ENCODE peak calls at places on chromosomes 1 and 21, in four cellular contexts. One of them, this sample, is unnamed.

GRCh38 chr1:233390842-233391241 is 63.3 kb downstream of the MAP3K21 start:
- DNase-seq in body of pancreas: no peak
- DNase-seq in gastrocnemius medialis: no peak
- DNase-seq in A549: no peak
- DNase-seq in this sample: no peak

GRCh38 chr1:28329395-28330153 is 734 bp downstream of the MED18 start:
- DNase-seq in body of pancreas: peak
- DNase-seq in gastrocnemius medialis: no peak
- DNase-seq in A549: peak
- DNase-seq in this sample: no peak

GRCh38 chr21:34835526-34835925 is 166.7 kb downstream of the CLIC6 start:
- DNase-seq in body of pancreas: no peak
- DNase-seq in gastrocnemius medialis: peak
- DNase-seq in A549: no peak
- DNase-seq in this sample: peak

GRCh38 chr1:217311766-217312165 is 319.1 kb downstream of the GPATCH2 start:
- DNase-seq in body of pancreas: no peak
- DNase-seq in gastrocnemius medialis: no peak
- DNase-seq in A549: peak
- DNase-seq in this sample: no peak

GRCh38 chr1:151832318-151832984 is 849 bp upstream of the RORC start:
- DNase-seq in body of pancreas: peak
- DNase-seq in gastrocnemius medialis: peak
- DNase-seq in A549: peak
- DNase-seq in this sample: peak

GRCh38 chr1:80869299-80869698 is 931.4 kb upstream of the ADGRL2 start:
- DNase-seq in body of pancreas: no peak
- DNase-seq in gastrocnemius medialis: no peak
- DNase-seq in A549: no peak
- DNase-seq in this sample: no peak

GRCh38 chr1:22808846-22809501 is 98.3 kb downstream of the EPHB2 start:
- DNase-seq in body of pancreas: no peak
- DNase-seq in gastrocnemius medialis: no peak
- DNase-seq in A549: no peak
- DNase-seq in this sample: no peak

GRCh38 chr21:43194303-43195130 is 25.7 kb downstream of the CRYAA start:
- DNase-seq in body of pancreas: no peak
- DNase-seq in gastrocnemius medialis: no peak
- DNase-seq in A549: no peak
- DNase-seq in this sample: peak

GRCh38 chr1:86499987-86500593 is 31.4 kb downstream of the CLCA1 start:
- DNase-seq in body of pancreas: no peak
- DNase-seq in gastrocnemius medialis: no peak
- DNase-seq in A549: peak
- DNase-seq in this sample: no peak

GRCh38 chr21:34242973-34243372 is 120.8 kb upstream of the KCNE2 start:
- DNase-seq in body of pancreas: no peak
- DNase-seq in gastrocnemius medialis: no peak
- DNase-seq in A549: no peak
- DNase-seq in this sample: no peak

GRCh38 chr1:206094024-206094423 is 23.2 kb downstream of the AVPR1B start:
- DNase-seq in body of pancreas: no peak
- DNase-seq in gastrocnemius medialis: no peak
- DNase-seq in A549: no peak
- DNase-seq in this sample: no peak

GRCh38 chr1:21329209-21329844 is 39.1 kb upstream of the ECE1 start:
- DNase-seq in body of pancreas: peak
- DNase-seq in gastrocnemius medialis: no peak
- DNase-seq in A549: no peak
- DNase-seq in this sample: no peak

GRCh38 chr1:65141394-65141793 is 6.6 kb upstream of the AK4 start:
- DNase-seq in body of pancreas: no peak
- DNase-seq in gastrocnemius medialis: no peak
- DNase-seq in A549: no peak
- DNase-seq in this sample: no peak

GRCh38 chr1:67700220-67700619 is 15.2 kb downstream of the GADD45A start:
- DNase-seq in body of pancreas: no peak
- DNase-seq in gastrocnemius medialis: no peak
- DNase-seq in A549: no peak
- DNase-seq in this sample: no peak

GRCh38 chr1:46448109-46448911 is 41.3 kb upstream of the DMBX1 start:
- DNase-seq in body of pancreas: no peak
- DNase-seq in gastrocnemius medialis: no peak
- DNase-seq in A549: no peak
- DNase-seq in this sample: no peak

GRCh38 chr1:1250828-1251284 is 4.3 kb upstream of the C1QTNF12 start:
- DNase-seq in body of pancreas: no peak
- DNase-seq in gastrocnemius medialis: no peak
- DNase-seq in A549: no peak
- DNase-seq in this sample: no peak
- TF ChIP-seq POLR2A in body of pancreas: no peak
- TF ChIP-seq POLR2A in gastrocnemius medialis: no peak
- TF ChIP-seq POLR2A in A549: no peak
- TF ChIP-seq POLR2A in this sample: no peak

DNA sequence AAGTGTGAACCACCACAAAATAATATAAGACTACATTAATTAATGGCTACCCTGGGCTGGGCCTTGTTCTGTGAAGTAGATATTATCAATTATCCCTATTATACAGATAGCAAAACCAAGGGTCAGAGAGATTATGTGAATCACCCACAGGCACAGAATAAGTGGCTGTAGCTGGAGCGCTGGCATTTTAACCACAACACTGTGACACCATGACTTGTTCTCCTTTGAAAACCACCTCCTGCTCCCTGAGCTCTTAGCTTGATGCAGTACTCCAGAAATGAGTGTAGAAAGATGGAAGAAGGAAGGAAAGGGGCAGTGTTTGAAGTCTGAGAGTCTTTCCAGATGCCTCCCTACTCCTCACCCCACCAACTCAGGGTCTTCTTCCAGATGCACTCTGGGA is 29.5 kb upstream of the JUN start:
- DNase-seq in body of pancreas: no peak
- DNase-seq in gastrocnemius medialis: no peak
- DNase-seq in A549: no peak
- DNase-seq in this sample: no peak
- TF ChIP-seq POLR2A in body of pancreas: no peak
- TF ChIP-seq POLR2A in gastrocnemius medialis: no peak
- TF ChIP-seq POLR2A in A549: no peak
- TF ChIP-seq POLR2A in this sample: no peak

DNA sequence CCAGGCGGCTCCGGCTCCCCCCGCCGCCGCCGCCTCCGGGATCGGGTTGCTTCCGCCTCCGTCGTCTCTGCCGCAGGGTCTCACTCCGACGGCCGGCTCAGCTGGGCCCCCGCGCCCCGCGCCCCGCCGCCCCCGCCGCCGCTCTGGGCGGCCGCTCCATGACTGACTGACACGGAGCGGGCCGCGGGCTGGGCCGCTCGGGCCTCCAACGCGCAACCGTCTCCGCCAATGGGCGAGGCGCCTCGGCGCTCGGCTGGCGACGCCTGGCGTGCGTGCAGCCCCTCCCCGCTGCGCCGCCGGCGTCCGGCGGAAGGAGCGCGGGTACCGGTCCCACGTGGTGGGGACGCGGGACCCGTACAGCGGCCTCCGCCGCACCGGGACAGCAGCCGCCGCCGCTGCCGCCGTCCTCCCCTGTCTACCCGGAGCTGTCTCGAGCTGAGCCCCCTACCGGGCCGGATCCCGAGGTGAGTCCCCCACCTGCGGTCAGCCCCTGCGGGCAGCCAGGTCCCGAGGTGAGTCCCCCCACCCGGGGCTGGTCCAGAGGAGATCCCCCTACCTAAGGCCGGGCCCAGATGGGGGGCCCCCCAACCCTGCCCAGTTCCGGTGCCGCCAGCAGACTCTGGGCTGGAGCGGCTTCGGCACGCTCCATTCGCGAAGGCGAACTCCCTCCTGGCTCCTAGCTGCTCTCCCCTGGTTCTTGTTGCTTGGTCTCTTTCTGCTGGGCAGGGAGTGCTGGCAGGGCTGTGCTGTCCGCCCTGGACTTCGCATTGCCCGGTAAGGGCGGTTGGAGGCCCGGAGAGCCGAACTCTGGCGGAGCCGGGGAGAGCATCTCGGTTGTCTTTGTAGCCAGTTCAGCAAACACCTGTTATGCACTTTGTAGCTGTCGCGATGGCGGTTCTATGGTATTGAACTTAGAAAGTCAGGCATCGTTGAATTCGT is at the start of the genes TAF5L and URB2:
- DNase-seq in body of pancreas: peak
- DNase-seq in gastrocnemius medialis: peak
- DNase-seq in A549: peak
- DNase-seq in this sample: peak
- TF ChIP-seq POLR2A in body of pancreas: peak
- TF ChIP-seq POLR2A in gastrocnemius medialis: peak
- TF ChIP-seq POLR2A in A549: peak
- TF ChIP-seq POLR2A in this sample: no peak

GRCh38 chr1:36400514-36400824 is 2.8 kb upstream of the LSM10 start:
- DNase-seq in body of pancreas: no peak
- DNase-seq in gastrocnemius medialis: no peak
- DNase-seq in A549: no peak
- DNase-seq in this sample: no peak

GRCh38 chr1:36401602-36402517 is 4.2 kb upstream of the LSM10 start:
- DNase-seq in body of pancreas: no peak
- DNase-seq in gastrocnemius medialis: no peak
- DNase-seq in A549: no peak
- DNase-seq in this sample: no peak

GRCh38 chr1:36398370-36398977 is 766 bp upstream of the LSM10 start:
- DNase-seq in body of pancreas: no peak
- DNase-seq in gastrocnemius medialis: no peak
- DNase-seq in A549: no peak
- DNase-seq in this sample: no peak

GRCh38 chr1:36397378-36398230 is at the start of gene LSM10:
- DNase-seq in body of pancreas: peak
- DNase-seq in gastrocnemius medialis: peak
- DNase-seq in A549: peak
- DNase-seq in this sample: peak

DNA sequence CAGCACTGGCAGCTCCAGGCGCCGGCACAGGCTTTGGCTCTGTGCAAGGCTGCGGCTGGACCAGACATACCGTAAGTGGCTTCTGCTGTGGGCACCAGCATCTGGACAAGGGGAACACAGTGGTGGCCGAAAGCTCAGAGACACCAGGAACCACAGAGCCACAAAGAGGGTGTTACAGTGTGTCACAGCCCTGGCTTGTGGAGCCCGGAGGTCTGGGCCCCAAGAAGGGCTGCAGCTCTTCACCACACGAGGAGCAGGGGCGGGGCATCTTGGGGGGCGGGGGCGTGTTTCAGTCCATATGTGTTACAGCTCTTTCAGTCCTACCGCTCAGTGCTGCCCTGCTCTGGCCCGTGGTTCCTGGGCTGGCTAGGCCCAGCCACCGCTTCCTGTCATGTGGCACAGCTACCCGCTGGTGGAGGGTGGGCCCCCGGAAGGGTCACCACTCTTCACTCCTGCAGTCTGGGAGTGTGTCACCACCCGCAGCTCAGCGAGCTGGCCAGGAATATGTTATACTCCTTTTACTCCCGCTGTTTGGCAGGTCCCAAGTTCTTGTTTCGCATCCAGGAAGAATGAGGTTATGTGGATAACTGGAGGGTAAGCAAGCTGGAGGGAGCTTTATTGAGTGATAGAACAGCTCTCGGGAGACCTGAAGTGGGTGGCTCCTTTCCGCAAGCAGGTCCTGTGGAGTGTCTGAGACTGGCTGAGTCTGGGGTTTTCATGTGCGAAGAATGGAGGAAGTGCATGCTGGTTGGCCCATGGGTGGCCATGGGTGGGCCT is 3.3 kb upstream of the LSM10 start:
- DNase-seq in body of pancreas: peak
- DNase-seq in gastrocnemius medialis: peak
- DNase-seq in A549: peak
- DNase-seq in this sample: peak
- TF ChIP-seq POLR2A in body of pancreas: no peak
- TF ChIP-seq POLR2A in gastrocnemius medialis: peak
- TF ChIP-seq POLR2A in A549: no peak
- TF ChIP-seq POLR2A in this sample: no peak

DNA sequence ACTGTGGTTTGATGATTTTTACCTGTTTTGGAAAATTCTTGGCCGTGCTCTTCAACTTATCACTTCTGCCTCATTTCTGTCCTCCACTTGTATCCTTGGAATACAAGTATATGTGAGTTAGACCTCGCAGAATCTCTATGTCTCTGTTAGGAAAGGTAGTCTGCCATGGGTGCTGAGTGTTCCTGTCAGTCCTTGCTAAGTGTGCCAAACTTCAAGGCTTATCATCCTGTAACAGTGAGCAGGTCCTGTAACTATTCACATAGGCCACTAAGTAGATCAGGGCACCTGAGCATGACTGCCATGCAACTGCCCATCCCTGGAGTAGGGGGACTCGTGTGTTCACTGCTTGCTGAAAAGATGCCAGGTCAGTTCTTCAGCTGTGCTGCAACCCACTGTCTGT is 24.2 kb upstream of the BMP8B start:
- DNase-seq in body of pancreas: no peak
- DNase-seq in gastrocnemius medialis: no peak
- DNase-seq in A549: no peak
- DNase-seq in this sample: no peak
- TF ChIP-seq POLR2A in body of pancreas: no peak
- TF ChIP-seq POLR2A in gastrocnemius medialis: no peak
- TF ChIP-seq POLR2A in A549: no peak
- TF ChIP-seq POLR2A in this sample: no peak

DNA sequence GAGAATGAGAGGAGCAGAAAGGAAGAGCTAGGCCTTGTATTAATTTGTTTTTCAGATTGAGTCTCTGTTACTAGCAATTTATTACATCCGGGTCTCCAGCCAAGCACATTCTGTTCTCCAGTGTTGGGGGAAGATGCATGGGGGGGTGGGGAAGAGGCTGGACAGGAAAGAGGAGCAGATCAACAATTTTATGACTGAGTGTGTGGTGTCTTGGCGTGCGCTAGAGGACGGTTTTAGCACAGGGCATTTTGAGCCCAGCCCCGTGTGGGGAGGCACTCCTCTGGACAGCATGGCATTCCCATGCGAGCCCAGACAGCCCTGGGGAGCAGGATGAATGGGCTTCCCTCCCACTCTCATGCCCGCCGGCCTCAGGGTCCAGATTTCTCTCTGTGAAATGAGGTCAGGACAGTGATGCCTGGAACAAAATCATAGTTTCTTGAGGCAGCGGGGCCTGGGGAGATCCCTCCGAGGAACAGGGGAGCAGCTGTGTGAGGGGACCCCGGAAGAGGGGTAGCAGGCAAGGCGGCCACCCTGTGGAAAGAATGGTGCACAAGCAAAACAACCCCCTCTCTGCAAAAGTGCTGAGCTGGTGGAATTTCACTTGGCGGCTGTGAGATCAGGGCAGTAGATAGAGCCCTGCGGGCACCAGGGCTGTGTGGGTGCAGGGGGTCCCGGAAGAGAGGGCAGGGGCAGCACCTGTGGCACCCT is 16.3 kb downstream of the SOX13 start:
- DNase-seq in body of pancreas: peak
- DNase-seq in gastrocnemius medialis: peak
- DNase-seq in A549: no peak
- DNase-seq in this sample: no peak
- TF ChIP-seq POLR2A in body of pancreas: no peak
- TF ChIP-seq POLR2A in gastrocnemius medialis: peak
- TF ChIP-seq POLR2A in A549: no peak
- TF ChIP-seq POLR2A in this sample: no peak

GRCh38 chr1:207831517-207832327 is 79.2 kb downstream of the CD34 start:
- DNase-seq in body of pancreas: no peak
- DNase-seq in gastrocnemius medialis: peak
- DNase-seq in A549: no peak
- DNase-seq in this sample: no peak
- TF ChIP-seq POLR2A in body of pancreas: no peak
- TF ChIP-seq POLR2A in gastrocnemius medialis: peak
- TF ChIP-seq POLR2A in A549: no peak
- TF ChIP-seq POLR2A in this sample: no peak